ENCODE peak calls at places on chromosome 7, in four cellular contexts. Y is AG04450, E is neural progenitor cell, R is AG09309. O is an unnamed sample.

GRCh38 chr7:82530361-82530760 is 86.8 kb upstream of the CACNA2D1 start:
- DNase-seq in R (no peak), E (peak; percentile 70), Y (no peak), O (no peak)

GRCh38 chr7:132575336-132575986 is 809 bp downstream of the PLXNA4 start:
- DNase-seq in R (peak; percentile 27), E (peak; percentile 82), Y (no peak), O (no peak)

GRCh38 chr7:102985176-102985783 is 72.5 kb downstream of the LRRC17 start:
- DNase-seq in R (no peak), Y (no peak), E (no peak), O (no peak)

GRCh38 chr7:95045236-95045923 is 138.0 kb downstream of the PPP1R9A start:
- DNase-seq in E (peak; percentile 6), Y (no peak), R (no peak), O (no peak)

GRCh38 chr7:127689194-127689772 is 37.3 kb downstream of the SND1 start:
- DNase-seq in R (no peak), Y (no peak), E (no peak), O (no peak)

GRCh38 chr7:132030883-132031282 is 474.5 kb upstream of the PODXL start:
- DNase-seq in Y (no peak), R (no peak), E (no peak), O (no peak)

GRCh38 chr7:105724688-105725087 is 143.4 kb upstream of the EFCAB10 start:
- DNase-seq in E (no peak), R (no peak), Y (no peak), O (no peak)

GRCh38 chr7:149081914-149082313 is 8.6 kb downstream of the ZNF786 start:
- DNase-seq in E (no peak), Y (no peak), R (no peak), O (no peak)

GRCh38 chr7:130420943-130421578 is 19.8 kb downstream of the CEP41 start:
- DNase-seq in R (no peak), E (no peak), Y (no peak), O (no peak)

GRCh38 chr7:99094369-99094768 is 49.5 kb downstream of the SMURF1 start:
- DNase-seq in E (no peak), Y (no peak), R (no peak), O (no peak)

GRCh38 chr7:157991761-157992160 is 595.9 kb downstream of the PTPRN2 start:
- DNase-seq in Y (no peak), R (no peak), E (no peak), O (no peak)

GRCh38 chr7:75704928-75705327 is 33.8 kb downstream of the HIP1 start:
- DNase-seq in Y (no peak), E (no peak), R (no peak), O (no peak)

GRCh38 chr7:125316451-125316850 is 386.8 kb upstream of the POT1 start:
- DNase-seq in Y (no peak), R (no peak), E (peak; percentile 77), O (no peak)

GRCh38 chr7:354597-355470 is 64.9 kb downstream of the FOXL3 start:
- DNase-seq in Y (no peak), R (no peak), E (no peak), O (no peak)

GRCh38 chr7:92740713-92741126 is 95.7 kb downstream of the CDK6 start:
- DNase-seq in Y (peak; percentile 71), R (no peak), E (no peak), O (no peak)

DNA sequence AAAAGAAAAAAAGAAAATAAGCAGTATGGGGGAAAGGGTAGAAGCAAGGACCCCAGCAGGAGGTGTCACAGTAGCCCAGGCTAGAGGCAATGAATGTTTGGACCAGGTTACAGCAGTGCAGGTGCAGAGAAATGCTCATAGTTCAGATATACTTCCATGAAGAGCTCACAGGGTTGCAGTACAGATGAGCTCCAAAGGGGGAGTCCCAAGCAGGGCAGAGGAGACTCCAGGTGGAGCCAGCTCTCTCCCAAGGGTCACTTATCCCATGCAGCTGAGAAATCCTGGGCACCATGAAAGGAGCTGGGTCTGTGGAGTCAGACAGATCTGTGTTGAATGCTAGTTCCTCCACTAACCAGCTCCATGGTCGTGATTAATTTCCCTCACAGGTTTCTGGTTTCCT is 174.9 kb downstream of the C7orf25 start:
- DNase-seq in E (peak; percentile 16), R (no peak), Y (no peak), O (no peak)
- TF ChIP-seq CTCF in E (peak; percentile 23), R (no peak), Y (no peak), O (peak; percentile 9)

GRCh38 chr7:24971333-24972165 is 8.4 kb downstream of the OSBPL3 start:
- DNase-seq in Y (peak; percentile 85), E (no peak), R (peak; percentile 70), O (peak; percentile 94)
- H3K4me3 ChIP-seq in Y (no peak overlapping the region), E (no peak overlapping the region), R (no peak overlapping the region), O (no peak overlapping the region)

DNA sequence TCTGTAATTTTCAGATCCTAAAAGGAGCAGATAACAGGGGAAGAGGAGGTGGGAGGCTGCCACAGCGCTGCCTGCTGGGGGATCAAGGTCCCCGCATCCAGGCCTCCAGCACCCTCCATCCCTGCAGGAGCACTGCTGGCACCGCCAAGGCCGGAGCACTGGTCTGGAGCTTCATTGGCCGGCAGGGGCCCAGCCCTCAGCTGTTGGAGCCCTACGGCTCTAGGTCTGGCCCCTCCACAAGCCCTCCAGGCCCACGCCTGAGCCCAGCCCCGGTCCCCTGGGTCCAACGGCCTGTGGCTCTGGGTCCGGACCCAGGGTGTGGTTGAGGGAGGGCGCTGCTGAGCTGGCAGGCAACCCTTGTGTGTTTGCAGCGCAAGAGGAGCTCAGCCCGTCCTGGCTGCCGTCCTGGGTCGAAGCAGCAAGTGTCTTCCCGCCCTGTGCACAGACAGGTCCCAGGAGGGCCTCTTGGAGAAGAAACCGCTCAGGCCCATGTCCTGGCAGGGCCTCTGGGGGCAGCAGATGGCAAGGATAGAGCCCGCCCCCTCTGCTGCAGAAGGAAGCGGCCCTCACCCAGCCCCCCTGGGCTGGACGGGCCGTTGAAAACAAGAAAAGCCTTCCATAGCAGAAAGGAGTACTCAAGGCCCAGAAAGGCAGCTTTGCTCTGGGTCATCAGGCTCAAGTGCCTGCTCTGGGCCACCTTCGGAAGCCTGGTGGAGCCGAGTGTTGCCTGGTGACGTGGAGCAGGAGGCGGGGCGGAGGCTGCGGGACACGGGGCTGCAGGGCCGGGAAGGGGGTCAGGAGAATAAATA is 54.3 kb upstream of the TNRC18 start:
- DNase-seq in E (peak; percentile 77), R (no peak), Y (no peak), O (no peak)
- TF ChIP-seq CTCF in E (peak; percentile 34), R (peak; percentile 19), Y (peak; percentile 21), O (peak; percentile 7)

GRCh38 chr7:142553216-142553615 is 196.1 kb upstream of the PRSS1 start:
- DNase-seq in R (no peak), E (no peak), Y (no peak), O (no peak)

GRCh38 chr7:142554555-142555532 is 194.4 kb upstream of the PRSS1 start:
- DNase-seq in Y (no peak), E (no peak), R (no peak), O (no peak)

DNA sequence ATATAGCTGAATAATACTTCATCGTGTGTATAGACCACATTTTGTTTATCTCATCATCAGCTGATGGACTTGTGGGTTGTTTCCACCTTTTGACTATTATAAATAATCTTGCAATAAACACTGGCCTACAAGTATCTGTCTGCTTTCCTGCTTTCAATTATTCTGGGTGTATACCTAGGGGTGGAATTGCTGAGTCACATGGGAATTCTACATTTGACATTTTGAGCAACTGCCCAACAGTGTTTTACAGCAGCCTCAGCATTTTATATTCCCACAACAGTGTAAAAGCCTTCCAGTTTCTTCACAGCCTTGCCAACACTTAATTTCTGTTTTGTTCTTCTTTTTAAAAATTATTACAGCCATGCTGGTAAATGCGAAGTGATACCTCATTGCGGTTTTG is 200.3 kb upstream of the PRSS1 start:
- DNase-seq in E (no peak), Y (no peak), R (no peak), O (no peak)
- H3K4me3 ChIP-seq in E (no peak overlapping the region), Y (no peak overlapping the region), R (no peak overlapping the region), O (no peak overlapping the region)

GRCh38 chr7:54839538-54840213 is 80.7 kb upstream of the SEC61G start:
- DNase-seq in E (peak; percentile 71), R (no peak), Y (no peak), O (no peak)
- TF ChIP-seq CTCF in E (peak; percentile 70), R (peak; percentile 82), Y (peak; percentile 67), O (peak; percentile 79)

DNA sequence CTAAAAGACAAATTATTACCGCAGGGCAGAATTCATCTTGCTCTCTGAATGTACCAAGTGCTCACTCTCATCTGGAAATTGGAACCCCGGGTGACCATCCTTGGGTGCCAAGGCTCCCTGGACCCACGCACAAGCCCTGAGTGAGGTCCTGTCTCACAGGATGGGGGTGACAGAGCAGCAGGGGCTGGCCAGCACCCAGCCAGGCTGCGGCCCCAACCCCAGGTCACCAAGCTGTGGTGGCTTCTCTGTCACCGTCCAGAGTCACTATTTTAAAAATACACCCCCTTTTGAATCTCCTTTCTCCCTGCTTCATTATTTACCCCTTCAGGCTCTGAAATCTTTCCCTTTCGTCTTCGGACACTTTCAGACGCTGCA is 148.6 kb downstream of the PRKAG2 start:
- DNase-seq in R (no peak), Y (no peak), E (no peak), O (no peak)
- H3K4me3 ChIP-seq in R (no peak overlapping the region), Y (no peak overlapping the region), E (no peak overlapping the region), O (no peak overlapping the region)

GRCh38 chr7:50612704-50613103 is 47.5 kb upstream of the DDC start:
- DNase-seq in R (no peak), E (no peak), Y (no peak), O (no peak)

GRCh38 chr7:50618281-50618680 is 53.1 kb upstream of the DDC start:
- DNase-seq in Y (no peak), R (no peak), E (no peak), O (no peak)

GRCh38 chr7:50615519-50615845 is 50.3 kb upstream of the DDC start:
- DNase-seq in E (no peak), R (no peak), Y (no peak), O (no peak)

GRCh38 chr7:50613473-50613872 is 48.3 kb upstream of the DDC start:
- DNase-seq in Y (no peak), E (no peak), R (no peak), O (no peak)

GRCh38 chr7:50614721-50615518 is 49.7 kb upstream of the DDC start:
- DNase-seq in Y (no peak), R (no peak), E (no peak), O (no peak)
- TF ChIP-seq CTCF in Y (peak; percentile 2), R (no peak), E (peak; percentile 20), O (peak; percentile 7)

O was measured in HFF-Myc.